ENCODE peak calls at places on chromosome 7, in seven cellular contexts. One of them, this sample, is unnamed.

GRCh38 chr7:33108591-33108930 is 643 bp downstream of the RP9 start:
- DNase-seq in foreskin fibroblast: no peak
- DNase-seq in BJ: no peak
- DNase-seq in OCI-LY7: peak; percentile 41
- DNase-seq in CD8-positive, alpha-beta T cell: no peak
- DNase-seq in mammary epithelial cell: peak; percentile 25
- DNase-seq in endothelial cell of umbilical vein: no peak
- DNase-seq in this sample: no peak

GRCh38 chr7:16114633-16115032 is 306.7 kb downstream of the CRPPA start:
- DNase-seq in foreskin fibroblast: peak; percentile 42
- DNase-seq in BJ: no peak
- DNase-seq in OCI-LY7: no peak
- DNase-seq in CD8-positive, alpha-beta T cell: no peak
- DNase-seq in mammary epithelial cell: peak; percentile 18
- DNase-seq in endothelial cell of umbilical vein: peak; percentile 53
- DNase-seq in this sample: no peak

GRCh38 chr7:36455646-36456045 is 66.0 kb downstream of the ANLN start:
- DNase-seq in foreskin fibroblast: no peak
- DNase-seq in BJ: no peak
- DNase-seq in OCI-LY7: no peak
- DNase-seq in CD8-positive, alpha-beta T cell: no peak
- DNase-seq in mammary epithelial cell: no peak
- DNase-seq in endothelial cell of umbilical vein: no peak
- DNase-seq in this sample: no peak

GRCh38 chr7:105655901-105656380 is 74.6 kb upstream of the EFCAB10 start:
- DNase-seq in foreskin fibroblast: no peak
- DNase-seq in BJ: no peak
- DNase-seq in OCI-LY7: no peak
- DNase-seq in CD8-positive, alpha-beta T cell: no peak
- DNase-seq in mammary epithelial cell: no peak
- DNase-seq in endothelial cell of umbilical vein: no peak
- DNase-seq in this sample: no peak

GRCh38 chr7:139741813-139742344 is 35.9 kb downstream of the HIPK2 start:
- DNase-seq in foreskin fibroblast: no peak
- DNase-seq in BJ: no peak
- DNase-seq in OCI-LY7: no peak
- DNase-seq in CD8-positive, alpha-beta T cell: no peak
- DNase-seq in mammary epithelial cell: no peak
- DNase-seq in endothelial cell of umbilical vein: peak; percentile 55
- DNase-seq in this sample: no peak

GRCh38 chr7:77184990-77185389 is 14.6 kb downstream of the FGL2 start:
- DNase-seq in foreskin fibroblast: peak; percentile 16
- DNase-seq in BJ: peak; percentile 9
- DNase-seq in OCI-LY7: no peak
- DNase-seq in CD8-positive, alpha-beta T cell: no peak
- DNase-seq in mammary epithelial cell: no peak
- DNase-seq in endothelial cell of umbilical vein: no peak
- DNase-seq in this sample: no peak

GRCh38 chr7:108459922-108460551 is 3.8 kb upstream of the NRCAM start:
- DNase-seq in foreskin fibroblast: no peak
- DNase-seq in BJ: no peak
- DNase-seq in OCI-LY7: peak; percentile 46
- DNase-seq in CD8-positive, alpha-beta T cell: no peak
- DNase-seq in mammary epithelial cell: peak; percentile 22
- DNase-seq in endothelial cell of umbilical vein: peak; percentile 59
- DNase-seq in this sample: no peak

GRCh38 chr7:98777051-98777450 is 92.8 kb downstream of the TMEM130 start:
- DNase-seq in foreskin fibroblast: no peak
- DNase-seq in BJ: no peak
- DNase-seq in OCI-LY7: no peak
- DNase-seq in CD8-positive, alpha-beta T cell: no peak
- DNase-seq in mammary epithelial cell: no peak
- DNase-seq in endothelial cell of umbilical vein: no peak
- DNase-seq in this sample: no peak

GRCh38 chr7:67854784-67855183 is 858.2 kb downstream of the TYW1 start:
- DNase-seq in foreskin fibroblast: no peak
- DNase-seq in BJ: no peak
- DNase-seq in OCI-LY7: no peak
- DNase-seq in CD8-positive, alpha-beta T cell: no peak
- DNase-seq in mammary epithelial cell: no peak
- DNase-seq in endothelial cell of umbilical vein: no peak
- DNase-seq in this sample: no peak

GRCh38 chr7:19133390-19133789 is 11.8 kb downstream of the FERD3L start:
- DNase-seq in foreskin fibroblast: no peak
- DNase-seq in BJ: no peak
- DNase-seq in OCI-LY7: no peak
- DNase-seq in CD8-positive, alpha-beta T cell: no peak
- DNase-seq in mammary epithelial cell: no peak
- DNase-seq in endothelial cell of umbilical vein: no peak
- DNase-seq in this sample: no peak

GRCh38 chr7:151393031-151393977 is 16.5 kb downstream of the WDR86 start:
- DNase-seq in foreskin fibroblast: no peak
- DNase-seq in BJ: no peak
- DNase-seq in OCI-LY7: no peak
- DNase-seq in CD8-positive, alpha-beta T cell: no peak
- DNase-seq in mammary epithelial cell: no peak
- DNase-seq in endothelial cell of umbilical vein: no peak
- DNase-seq in this sample: no peak

GRCh38 chr7:34309584-34309983 is 348.4 kb upstream of the NPSR1 start:
- DNase-seq in foreskin fibroblast: no peak
- DNase-seq in BJ: no peak
- DNase-seq in OCI-LY7: no peak
- DNase-seq in CD8-positive, alpha-beta T cell: no peak
- DNase-seq in mammary epithelial cell: no peak
- DNase-seq in endothelial cell of umbilical vein: no peak
- DNase-seq in this sample: no peak

GRCh38 chr7:47803846-47804245 is 144.4 kb downstream of the PKD1L1 start:
- DNase-seq in foreskin fibroblast: no peak
- DNase-seq in BJ: no peak
- DNase-seq in OCI-LY7: no peak
- DNase-seq in CD8-positive, alpha-beta T cell: no peak
- DNase-seq in mammary epithelial cell: no peak
- DNase-seq in endothelial cell of umbilical vein: no peak
- DNase-seq in this sample: no peak

GRCh38 chr7:18457832-18458231 is 37.7 kb upstream of the HDAC9 start:
- DNase-seq in foreskin fibroblast: no peak
- DNase-seq in BJ: no peak
- DNase-seq in OCI-LY7: no peak
- DNase-seq in CD8-positive, alpha-beta T cell: no peak
- DNase-seq in mammary epithelial cell: peak; percentile 44
- DNase-seq in endothelial cell of umbilical vein: no peak
- DNase-seq in this sample: no peak

GRCh38 chr7:82945480-82945879 is 217.2 kb downstream of the PCLO start:
- DNase-seq in foreskin fibroblast: no peak
- DNase-seq in BJ: no peak
- DNase-seq in OCI-LY7: no peak
- DNase-seq in CD8-positive, alpha-beta T cell: no peak
- DNase-seq in mammary epithelial cell: peak; percentile 31
- DNase-seq in endothelial cell of umbilical vein: no peak
- DNase-seq in this sample: no peak

GRCh38 chr7:122304604-122304975 is at the start of gene FEZF1:
- DNase-seq in foreskin fibroblast: no peak
- DNase-seq in BJ: no peak
- DNase-seq in OCI-LY7: no peak
- DNase-seq in CD8-positive, alpha-beta T cell: no peak
- DNase-seq in mammary epithelial cell: no peak
- DNase-seq in endothelial cell of umbilical vein: no peak
- DNase-seq in this sample: no peak

GRCh38 chr7:2157473-2158279 is 75.1 kb downstream of the MAD1L1 start:
- DNase-seq in foreskin fibroblast: peak; percentile 84
- DNase-seq in BJ: peak; percentile 63
- DNase-seq in OCI-LY7: peak; percentile 38
- DNase-seq in CD8-positive, alpha-beta T cell: no peak
- DNase-seq in mammary epithelial cell: no peak
- DNase-seq in endothelial cell of umbilical vein: peak; percentile 31
- DNase-seq in this sample: no peak

GRCh38 chr7:84188811-84189405 is 5.7 kb downstream of the SEMA3A start:
- DNase-seq in foreskin fibroblast: no peak
- DNase-seq in BJ: no peak
- DNase-seq in OCI-LY7: no peak
- DNase-seq in CD8-positive, alpha-beta T cell: no peak
- DNase-seq in mammary epithelial cell: no peak
- DNase-seq in endothelial cell of umbilical vein: peak; percentile 66
- DNase-seq in this sample: no peak

GRCh38 chr7:22039696-22040095 is 94.0 kb upstream of the CDCA7L start:
- DNase-seq in foreskin fibroblast: no peak
- DNase-seq in BJ: no peak
- DNase-seq in OCI-LY7: no peak
- DNase-seq in CD8-positive, alpha-beta T cell: no peak
- DNase-seq in mammary epithelial cell: no peak
- DNase-seq in endothelial cell of umbilical vein: no peak
- DNase-seq in this sample: no peak

GRCh38 chr7:96997512-96998032 is 7.8 kb upstream of the DLX6 start:
- DNase-seq in foreskin fibroblast: no peak
- DNase-seq in BJ: no peak
- DNase-seq in OCI-LY7: no peak
- DNase-seq in CD8-positive, alpha-beta T cell: no peak
- DNase-seq in mammary epithelial cell: no peak
- DNase-seq in endothelial cell of umbilical vein: no peak
- DNase-seq in this sample: no peak

DNA sequence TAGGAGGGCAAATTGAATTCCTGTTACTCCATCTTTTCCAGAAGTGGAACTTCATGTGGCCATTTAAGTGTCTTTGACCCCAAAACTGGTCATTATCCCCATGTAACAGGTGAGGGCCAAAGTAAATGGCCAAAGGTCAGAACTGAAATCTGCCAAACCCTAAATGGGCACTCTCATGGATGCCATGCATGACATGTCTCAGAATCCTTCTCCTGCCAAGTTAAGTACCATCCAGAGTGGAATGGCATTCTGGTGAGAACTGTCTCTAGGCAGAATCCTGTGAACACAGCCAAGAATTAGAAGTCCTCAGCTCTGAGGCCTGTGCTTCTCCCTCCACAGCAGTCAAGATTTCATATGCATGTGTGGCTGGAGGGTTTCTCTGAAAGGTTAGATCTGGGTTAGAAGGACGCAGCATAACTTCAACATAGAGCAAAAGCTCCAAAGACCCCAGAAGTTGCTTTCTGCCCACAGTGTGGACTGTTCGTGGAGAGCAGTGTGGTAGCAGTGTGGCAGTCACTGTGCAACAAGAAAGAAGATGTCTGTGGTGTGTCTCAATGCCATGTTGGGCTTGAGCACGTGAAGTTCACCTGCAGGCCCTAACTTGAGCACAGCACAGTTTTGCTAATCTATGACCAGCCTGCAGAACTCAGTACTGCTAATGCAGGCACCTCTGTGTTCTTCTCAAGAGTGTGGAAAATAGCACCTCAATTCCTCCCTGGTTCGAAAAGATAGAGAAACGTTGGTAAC is 121.3 kb downstream of the ADCY1 start:
- DNase-seq in foreskin fibroblast: no peak
- DNase-seq in BJ: no peak
- DNase-seq in OCI-LY7: no peak
- DNase-seq in CD8-positive, alpha-beta T cell: peak; percentile 2
- DNase-seq in mammary epithelial cell: no peak
- DNase-seq in endothelial cell of umbilical vein: no peak
- DNase-seq in this sample: no peak
- TF ChIP-seq CTCF in foreskin fibroblast: no peak
- TF ChIP-seq CTCF in BJ: no peak
- TF ChIP-seq CTCF in OCI-LY7: no peak
- TF ChIP-seq CTCF in CD8-positive, alpha-beta T cell: no peak
- TF ChIP-seq CTCF in mammary epithelial cell: no peak
- TF ChIP-seq CTCF in endothelial cell of umbilical vein: no peak
- TF ChIP-seq CTCF in this sample: no peak

GRCh38 chr7:128497405-128497804 is 20.9 kb downstream of the METTL2B start:
- DNase-seq in foreskin fibroblast: no peak
- DNase-seq in BJ: no peak
- DNase-seq in OCI-LY7: no peak
- DNase-seq in CD8-positive, alpha-beta T cell: no peak
- DNase-seq in mammary epithelial cell: no peak
- DNase-seq in endothelial cell of umbilical vein: no peak
- DNase-seq in this sample: no peak
- H3K4me3 ChIP-seq in foreskin fibroblast: no peak overlapping the region
- H3K4me3 ChIP-seq in BJ: no peak overlapping the region
- H3K4me3 ChIP-seq in OCI-LY7: no peak overlapping the region
- H3K4me3 ChIP-seq in CD8-positive, alpha-beta T cell: no peak overlapping the region
- H3K4me3 ChIP-seq in mammary epithelial cell: no peak overlapping the region
- H3K4me3 ChIP-seq in endothelial cell of umbilical vein: no peak overlapping the region
- H3K4me3 ChIP-seq in this sample: no peak overlapping the region

DNA sequence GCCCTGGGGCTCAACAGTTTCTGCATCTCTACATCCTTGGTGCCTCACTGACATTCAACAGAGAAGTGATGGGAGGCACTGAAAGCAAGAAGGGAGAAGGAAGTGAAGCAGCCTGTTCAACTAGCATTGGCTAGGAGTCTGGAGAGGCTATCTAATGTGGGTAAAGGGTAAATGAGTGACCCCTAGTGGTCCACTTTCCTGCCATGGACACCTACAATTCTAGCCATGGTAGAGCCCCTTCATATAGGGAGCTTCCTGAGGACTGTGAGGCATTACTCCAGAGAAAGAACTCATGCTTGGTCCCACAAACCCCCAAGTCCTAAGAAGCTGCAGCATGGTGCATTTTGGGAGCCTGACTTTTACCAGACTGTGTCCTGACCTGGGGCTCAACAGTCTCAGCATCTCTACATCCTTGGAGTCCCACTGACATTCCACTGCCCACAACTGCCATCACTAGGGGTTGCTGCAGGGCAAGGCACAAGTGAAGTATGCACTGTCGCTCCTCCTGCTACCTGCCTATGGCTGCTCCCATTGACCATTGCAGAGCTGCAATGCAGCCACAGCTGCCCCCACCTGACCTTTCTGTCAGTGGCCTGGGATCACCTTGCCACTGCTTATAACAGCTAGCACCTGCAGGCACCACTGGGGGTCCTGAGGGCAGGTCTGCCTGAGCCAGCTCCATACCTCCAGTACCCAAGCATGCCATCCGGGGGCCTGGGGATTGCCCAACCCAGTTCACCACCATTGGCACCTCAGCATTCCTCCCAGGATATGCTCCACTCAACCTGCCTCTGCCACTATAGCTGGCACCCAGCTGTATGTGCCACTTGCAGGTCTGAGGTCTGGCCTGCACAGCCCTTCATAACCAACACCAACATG is 44.1 kb upstream of the CDK6 start:
- DNase-seq in foreskin fibroblast: no peak
- DNase-seq in BJ: no peak
- DNase-seq in OCI-LY7: peak; percentile 22
- DNase-seq in CD8-positive, alpha-beta T cell: no peak
- DNase-seq in mammary epithelial cell: peak; percentile 18
- DNase-seq in endothelial cell of umbilical vein: peak; percentile 20
- DNase-seq in this sample: no peak
- TF ChIP-seq CTCF in foreskin fibroblast: no peak
- TF ChIP-seq CTCF in BJ: peak; percentile 13
- TF ChIP-seq CTCF in OCI-LY7: peak; percentile 56
- TF ChIP-seq CTCF in CD8-positive, alpha-beta T cell: no peak
- TF ChIP-seq CTCF in mammary epithelial cell: no peak
- TF ChIP-seq CTCF in endothelial cell of umbilical vein: peak; percentile 16
- TF ChIP-seq CTCF in this sample: peak; percentile 30

GRCh38 chr7:116271161-116271979 is 61.0 kb downstream of the TES start:
- DNase-seq in foreskin fibroblast: peak; percentile 56
- DNase-seq in BJ: peak; percentile 71
- DNase-seq in OCI-LY7: no peak
- DNase-seq in CD8-positive, alpha-beta T cell: no peak
- DNase-seq in mammary epithelial cell: no peak
- DNase-seq in endothelial cell of umbilical vein: no peak
- DNase-seq in this sample: no peak
- H3K4me3 ChIP-seq in foreskin fibroblast: peak overlapping the region; percentile 7
- H3K4me3 ChIP-seq in BJ: peak overlapping the region; percentile 11
- H3K4me3 ChIP-seq in OCI-LY7: no peak overlapping the region
- H3K4me3 ChIP-seq in CD8-positive, alpha-beta T cell: no peak overlapping the region
- H3K4me3 ChIP-seq in mammary epithelial cell: no peak overlapping the region
- H3K4me3 ChIP-seq in endothelial cell of umbilical vein: no peak overlapping the region
- H3K4me3 ChIP-seq in this sample: no peak overlapping the region

GRCh38 chr7:27723086-27723485 is 16.9 kb upstream of the TAX1BP1 start:
- DNase-seq in foreskin fibroblast: peak; percentile 12
- DNase-seq in BJ: no peak
- DNase-seq in OCI-LY7: peak; percentile 8
- DNase-seq in CD8-positive, alpha-beta T cell: no peak
- DNase-seq in mammary epithelial cell: peak; percentile 40
- DNase-seq in endothelial cell of umbilical vein: peak; percentile 89
- DNase-seq in this sample: no peak
- TF ChIP-seq CTCF in foreskin fibroblast: no peak
- TF ChIP-seq CTCF in BJ: no peak
- TF ChIP-seq CTCF in OCI-LY7: peak; percentile 27
- TF ChIP-seq CTCF in CD8-positive, alpha-beta T cell: no peak
- TF ChIP-seq CTCF in mammary epithelial cell: peak; percentile 33
- TF ChIP-seq CTCF in endothelial cell of umbilical vein: peak; percentile 28
- TF ChIP-seq CTCF in this sample: no peak

This sample was measured in GM12864.